ENCODE peak calls at places on chromosome 9, in eight cellular contexts. One of them, this sample, is unnamed.

GRCh38 chr9:72168075-72168474 is 18.8 kb downstream of the GDA start:
- DNase-seq in NCI-H1105 treated with DMSO at 0.1 percent for 48 hours: no peak
- DNase-seq in endothelial cell: no peak
- DNase-seq in fibroblast of pulmonary artery: no peak
- DNase-seq in CD8-positive, alpha-beta memory T cell: no peak
- DNase-seq in head of caudate nucleus: no peak
- DNase-seq in ecto neural progenitor cell: no peak
- DNase-seq in GM13976: no peak
- DNase-seq in this sample: no peak

GRCh38 chr9:37761511-37761910 is 7.9 kb downstream of the TRMT10B start:
- DNase-seq in GM13976: no peak
- DNase-seq in head of caudate nucleus: no peak
- DNase-seq in endothelial cell: no peak
- DNase-seq in NCI-H1105 treated with DMSO at 0.1 percent for 48 hours: no peak
- DNase-seq in ecto neural progenitor cell: no peak
- DNase-seq in fibroblast of pulmonary artery: peak
- DNase-seq in CD8-positive, alpha-beta memory T cell: no peak
- DNase-seq in this sample: peak

GRCh38 chr9:129109952-129110739 is 447 bp downstream of the CRAT start:
- DNase-seq in endothelial cell: no peak
- DNase-seq in ecto neural progenitor cell: peak
- DNase-seq in fibroblast of pulmonary artery: peak
- DNase-seq in NCI-H1105 treated with DMSO at 0.1 percent for 48 hours: no peak
- DNase-seq in GM13976: no peak
- DNase-seq in CD8-positive, alpha-beta memory T cell: no peak
- DNase-seq in head of caudate nucleus: no peak
- DNase-seq in this sample: peak

GRCh38 chr9:76215066-76215465 is 179.2 kb downstream of the RFK start:
- DNase-seq in CD8-positive, alpha-beta memory T cell: no peak
- DNase-seq in fibroblast of pulmonary artery: peak
- DNase-seq in NCI-H1105 treated with DMSO at 0.1 percent for 48 hours: no peak
- DNase-seq in ecto neural progenitor cell: no peak
- DNase-seq in endothelial cell: no peak
- DNase-seq in GM13976: no peak
- DNase-seq in head of caudate nucleus: no peak
- DNase-seq in this sample: peak

GRCh38 chr9:110029422-110029814 is 178.5 kb downstream of the C9orf152 start:
- DNase-seq in ecto neural progenitor cell: no peak
- DNase-seq in head of caudate nucleus: no peak
- DNase-seq in GM13976: no peak
- DNase-seq in fibroblast of pulmonary artery: peak
- DNase-seq in endothelial cell: no peak
- DNase-seq in NCI-H1105 treated with DMSO at 0.1 percent for 48 hours: no peak
- DNase-seq in CD8-positive, alpha-beta memory T cell: no peak
- DNase-seq in this sample: peak

GRCh38 chr9:82488702-82489578 is 500.4 kb downstream of the SPATA31D1 start:
- DNase-seq in NCI-H1105 treated with DMSO at 0.1 percent for 48 hours: peak
- DNase-seq in ecto neural progenitor cell: no peak
- DNase-seq in GM13976: peak
- DNase-seq in CD8-positive, alpha-beta memory T cell: no peak
- DNase-seq in head of caudate nucleus: no peak
- DNase-seq in fibroblast of pulmonary artery: peak
- DNase-seq in endothelial cell: no peak
- DNase-seq in this sample: peak

GRCh38 chr9:107830479-107830878 is 340.9 kb upstream of the KLF4 start:
- DNase-seq in head of caudate nucleus: no peak
- DNase-seq in endothelial cell: no peak
- DNase-seq in ecto neural progenitor cell: no peak
- DNase-seq in fibroblast of pulmonary artery: no peak
- DNase-seq in CD8-positive, alpha-beta memory T cell: no peak
- DNase-seq in NCI-H1105 treated with DMSO at 0.1 percent for 48 hours: no peak
- DNase-seq in GM13976: no peak
- DNase-seq in this sample: no peak

GRCh38 chr9:110691002-110691549 is 22.5 kb downstream of the MUSK start:
- DNase-seq in GM13976: no peak
- DNase-seq in fibroblast of pulmonary artery: peak
- DNase-seq in ecto neural progenitor cell: no peak
- DNase-seq in CD8-positive, alpha-beta memory T cell: no peak
- DNase-seq in head of caudate nucleus: no peak
- DNase-seq in NCI-H1105 treated with DMSO at 0.1 percent for 48 hours: no peak
- DNase-seq in endothelial cell: no peak
- DNase-seq in this sample: peak

GRCh38 chr9:100448266-100448665 is 21.3 kb downstream of the MSANTD3 start:
- DNase-seq in GM13976: no peak
- DNase-seq in NCI-H1105 treated with DMSO at 0.1 percent for 48 hours: no peak
- DNase-seq in CD8-positive, alpha-beta memory T cell: no peak
- DNase-seq in fibroblast of pulmonary artery: no peak
- DNase-seq in endothelial cell: no peak
- DNase-seq in head of caudate nucleus: no peak
- DNase-seq in ecto neural progenitor cell: no peak
- DNase-seq in this sample: no peak

GRCh38 chr9:76996700-76997099 is 22.8 kb upstream of the FOXB2 start:
- DNase-seq in NCI-H1105 treated with DMSO at 0.1 percent for 48 hours: no peak
- DNase-seq in GM13976: peak
- DNase-seq in fibroblast of pulmonary artery: peak
- DNase-seq in endothelial cell: peak
- DNase-seq in head of caudate nucleus: peak
- DNase-seq in CD8-positive, alpha-beta memory T cell: no peak
- DNase-seq in ecto neural progenitor cell: peak
- DNase-seq in this sample: peak

GRCh38 chr9:113399646-113400200 is 1.4 kb downstream of the ALAD start:
- DNase-seq in fibroblast of pulmonary artery: no peak
- DNase-seq in CD8-positive, alpha-beta memory T cell: no peak
- DNase-seq in head of caudate nucleus: no peak
- DNase-seq in ecto neural progenitor cell: no peak
- DNase-seq in NCI-H1105 treated with DMSO at 0.1 percent for 48 hours: no peak
- DNase-seq in GM13976: no peak
- DNase-seq in endothelial cell: no peak
- DNase-seq in this sample: peak

GRCh38 chr9:111825468-111826145 is 30.9 kb upstream of the SHOC1 start:
- DNase-seq in GM13976: no peak
- DNase-seq in head of caudate nucleus: no peak
- DNase-seq in fibroblast of pulmonary artery: peak
- DNase-seq in CD8-positive, alpha-beta memory T cell: no peak
- DNase-seq in NCI-H1105 treated with DMSO at 0.1 percent for 48 hours: no peak
- DNase-seq in endothelial cell: no peak
- DNase-seq in ecto neural progenitor cell: no peak
- DNase-seq in this sample: no peak

GRCh38 chr9:111099199-111100005 is 61.1 kb upstream of the LPAR1 start:
- DNase-seq in NCI-H1105 treated with DMSO at 0.1 percent for 48 hours: no peak
- DNase-seq in CD8-positive, alpha-beta memory T cell: no peak
- DNase-seq in endothelial cell: no peak
- DNase-seq in GM13976: no peak
- DNase-seq in head of caudate nucleus: no peak
- DNase-seq in fibroblast of pulmonary artery: no peak
- DNase-seq in ecto neural progenitor cell: peak
- DNase-seq in this sample: no peak

GRCh38 chr9:134187821-134188420 is 23.6 kb upstream of the RNU6ATAC start:
- DNase-seq in CD8-positive, alpha-beta memory T cell: no peak
- DNase-seq in head of caudate nucleus: no peak
- DNase-seq in fibroblast of pulmonary artery: no peak
- DNase-seq in GM13976: no peak
- DNase-seq in NCI-H1105 treated with DMSO at 0.1 percent for 48 hours: no peak
- DNase-seq in ecto neural progenitor cell: no peak
- DNase-seq in endothelial cell: no peak
- DNase-seq in this sample: no peak

GRCh38 chr9:116959775-116960174 is 272.7 kb downstream of the TRIM32 start:
- DNase-seq in fibroblast of pulmonary artery: no peak
- DNase-seq in ecto neural progenitor cell: peak
- DNase-seq in GM13976: peak
- DNase-seq in NCI-H1105 treated with DMSO at 0.1 percent for 48 hours: peak
- DNase-seq in endothelial cell: no peak
- DNase-seq in head of caudate nucleus: peak
- DNase-seq in CD8-positive, alpha-beta memory T cell: no peak
- DNase-seq in this sample: peak

GRCh38 chr9:114662081-114662989 is 4.7 kb upstream of the TEX53 start:
- DNase-seq in endothelial cell: peak
- DNase-seq in GM13976: peak
- DNase-seq in ecto neural progenitor cell: peak
- DNase-seq in CD8-positive, alpha-beta memory T cell: peak
- DNase-seq in head of caudate nucleus: peak
- DNase-seq in NCI-H1105 treated with DMSO at 0.1 percent for 48 hours: peak
- DNase-seq in fibroblast of pulmonary artery: peak
- DNase-seq in this sample: peak

GRCh38 chr9:135928731-135929655 is 21.6 kb upstream of the CAMSAP1 start:
- DNase-seq in NCI-H1105 treated with DMSO at 0.1 percent for 48 hours: no peak
- DNase-seq in head of caudate nucleus: no peak
- DNase-seq in endothelial cell: no peak
- DNase-seq in CD8-positive, alpha-beta memory T cell: no peak
- DNase-seq in fibroblast of pulmonary artery: no peak
- DNase-seq in ecto neural progenitor cell: peak
- DNase-seq in GM13976: no peak
- DNase-seq in this sample: no peak

GRCh38 chr9:113742471-113742870 is 133.6 kb upstream of the ZNF618 start:
- DNase-seq in endothelial cell: no peak
- DNase-seq in head of caudate nucleus: no peak
- DNase-seq in ecto neural progenitor cell: no peak
- DNase-seq in NCI-H1105 treated with DMSO at 0.1 percent for 48 hours: no peak
- DNase-seq in GM13976: no peak
- DNase-seq in CD8-positive, alpha-beta memory T cell: no peak
- DNase-seq in fibroblast of pulmonary artery: no peak
- DNase-seq in this sample: no peak

GRCh38 chr9:72982161-72982799 is 29.4 kb upstream of the ALDH1A1 start:
- DNase-seq in ecto neural progenitor cell: no peak
- DNase-seq in CD8-positive, alpha-beta memory T cell: no peak
- DNase-seq in head of caudate nucleus: no peak
- DNase-seq in endothelial cell: no peak
- DNase-seq in NCI-H1105 treated with DMSO at 0.1 percent for 48 hours: no peak
- DNase-seq in fibroblast of pulmonary artery: no peak
- DNase-seq in GM13976: no peak
- DNase-seq in this sample: no peak

GRCh38 chr9:105672711-105673234 is 10.5 kb downstream of the TAL2 start:
- DNase-seq in ecto neural progenitor cell: no peak
- DNase-seq in head of caudate nucleus: no peak
- DNase-seq in CD8-positive, alpha-beta memory T cell: no peak
- DNase-seq in GM13976: no peak
- DNase-seq in endothelial cell: no peak
- DNase-seq in fibroblast of pulmonary artery: no peak
- DNase-seq in NCI-H1105 treated with DMSO at 0.1 percent for 48 hours: peak
- DNase-seq in this sample: no peak

GRCh38 chr9:107222020-107222522 is 61.0 kb upstream of the RAD23B start:
- DNase-seq in ecto neural progenitor cell: no peak
- DNase-seq in CD8-positive, alpha-beta memory T cell: no peak
- DNase-seq in NCI-H1105 treated with DMSO at 0.1 percent for 48 hours: no peak
- DNase-seq in fibroblast of pulmonary artery: peak
- DNase-seq in GM13976: no peak
- DNase-seq in head of caudate nucleus: no peak
- DNase-seq in endothelial cell: no peak
- DNase-seq in this sample: peak

GRCh38 chr9:21450733-21451394 is 10.6 kb downstream of the IFNA1 start:
- DNase-seq in ecto neural progenitor cell: no peak
- DNase-seq in GM13976: no peak
- DNase-seq in NCI-H1105 treated with DMSO at 0.1 percent for 48 hours: no peak
- DNase-seq in fibroblast of pulmonary artery: peak
- DNase-seq in head of caudate nucleus: no peak
- DNase-seq in endothelial cell: no peak
- DNase-seq in CD8-positive, alpha-beta memory T cell: no peak
- DNase-seq in this sample: no peak

GRCh38 chr9:61671276-61671973 is 481.6 kb downstream of the SPATA31A7 start:
- DNase-seq in ecto neural progenitor cell: no peak
- DNase-seq in fibroblast of pulmonary artery: no peak
- DNase-seq in CD8-positive, alpha-beta memory T cell: no peak
- DNase-seq in head of caudate nucleus: no peak
- DNase-seq in GM13976: peak
- DNase-seq in endothelial cell: no peak
- DNase-seq in NCI-H1105 treated with DMSO at 0.1 percent for 48 hours: peak
- DNase-seq in this sample: peak

GRCh38 chr9:36679710-36680109 is 107.0 kb downstream of the MELK start:
- DNase-seq in fibroblast of pulmonary artery: no peak
- DNase-seq in head of caudate nucleus: no peak
- DNase-seq in CD8-positive, alpha-beta memory T cell: no peak
- DNase-seq in GM13976: no peak
- DNase-seq in NCI-H1105 treated with DMSO at 0.1 percent for 48 hours: no peak
- DNase-seq in ecto neural progenitor cell: no peak
- DNase-seq in endothelial cell: no peak
- DNase-seq in this sample: no peak

GRCh38 chr9:124355941-124356744 is 59.1 kb downstream of the PSMB7 start:
- DNase-seq in ecto neural progenitor cell: no peak
- DNase-seq in GM13976: no peak
- DNase-seq in fibroblast of pulmonary artery: no peak
- DNase-seq in endothelial cell: no peak
- DNase-seq in NCI-H1105 treated with DMSO at 0.1 percent for 48 hours: no peak
- DNase-seq in head of caudate nucleus: no peak
- DNase-seq in CD8-positive, alpha-beta memory T cell: no peak
- DNase-seq in this sample: peak

GRCh38 chr9:35996358-35996970 is 38.5 kb upstream of the OR2S2 start:
- DNase-seq in CD8-positive, alpha-beta memory T cell: no peak
- DNase-seq in head of caudate nucleus: no peak
- DNase-seq in ecto neural progenitor cell: no peak
- DNase-seq in NCI-H1105 treated with DMSO at 0.1 percent for 48 hours: no peak
- DNase-seq in GM13976: no peak
- DNase-seq in fibroblast of pulmonary artery: peak
- DNase-seq in endothelial cell: no peak
- DNase-seq in this sample: peak

GRCh38 chr9:118640836-118641557 is 728.2 kb downstream of the BRINP1 start:
- DNase-seq in ecto neural progenitor cell: no peak
- DNase-seq in fibroblast of pulmonary artery: no peak
- DNase-seq in GM13976: no peak
- DNase-seq in endothelial cell: no peak
- DNase-seq in head of caudate nucleus: no peak
- DNase-seq in CD8-positive, alpha-beta memory T cell: no peak
- DNase-seq in NCI-H1105 treated with DMSO at 0.1 percent for 48 hours: no peak
- DNase-seq in this sample: peak

GRCh38 chr9:115018547-115019435 is 88.4 kb upstream of the TNFSF8 start:
- DNase-seq in NCI-H1105 treated with DMSO at 0.1 percent for 48 hours: no peak
- DNase-seq in head of caudate nucleus: no peak
- DNase-seq in GM13976: no peak
- DNase-seq in CD8-positive, alpha-beta memory T cell: no peak
- DNase-seq in fibroblast of pulmonary artery: peak
- DNase-seq in endothelial cell: no peak
- DNase-seq in ecto neural progenitor cell: no peak
- DNase-seq in this sample: peak